ENCODE peak calls at places on chromosomes 11 and 22, in seven cellular contexts. F, G, M, I, Q, S and T are unnamed samples.

GRCh38 chr11:115518983-115519382 is 14.8 kb upstream of the CADM1 start:
- DNase-seq in Q (no peak), F (no peak), S (no peak), G (no peak), I (no peak), M (no peak), T (no peak)

GRCh38 chr11:65616575-65617001 is 1.0 kb downstream of the PCNX3 start:
- DNase-seq in Q (no peak), G (no peak), I (no peak), F (no peak), S (no peak), M (no peak), T (no peak)

GRCh38 chr22:35230839-35231584 is 26.3 kb upstream of the HMGXB4 start:
- DNase-seq in F (no peak), G (peak), Q (no peak), S (no peak), I (peak), M (no peak), T (no peak)

GRCh38 chr22:36583546-36583945 is 54.6 kb upstream of the EIF3D start:
- DNase-seq in S (no peak), M (no peak), G (no peak), F (no peak), Q (no peak), I (no peak), T (no peak)

GRCh38 chr11:14927146-14927545 is 35.1 kb upstream of the CYP2R1 start:
- DNase-seq in Q (no peak), G (no peak), F (peak), I (no peak), M (no peak), S (no peak), T (no peak)

GRCh38 chr22:37378642-37379058 is 48.6 kb downstream of the ELFN2 start:
- DNase-seq in Q (no peak), G (no peak), I (no peak), F (no peak), M (no peak), S (no peak), T (no peak)

GRCh38 chr11:69011624-69012091 is 1.4 kb downstream of the MRGPRF start:
- DNase-seq in F (no peak), Q (no peak), M (no peak), G (no peak), I (no peak), S (no peak), T (no peak)

GRCh38 chr11:65047581-65048422 is 6.8 kb downstream of the SAC3D1 start:
- DNase-seq in G (no peak), F (no peak), I (no peak), S (no peak), M (no peak), Q (no peak), T (peak)

GRCh38 chr11:75740681-75741080 is 23.0 kb downstream of the MOGAT2 start:
- DNase-seq in I (no peak), M (no peak), G (no peak), F (no peak), Q (no peak), S (no peak), T (no peak)

GRCh38 chr11:9092846-9093778 is 1.7 kb upstream of the SCUBE2 start:
- DNase-seq in F (no peak), G (no peak), M (no peak), S (no peak), Q (no peak), I (no peak), T (no peak)

GRCh38 chr22:49960967-49961600 is 512 bp downstream of the PIM3 start:
- DNase-seq in F (peak), I (no peak), G (no peak), S (peak), M (no peak), Q (no peak), T (peak)

GRCh38 chr22:33051960-33052839 is 6.0 kb downstream of the SYN3 start:
- DNase-seq in Q (peak), I (no peak), M (no peak), S (no peak), G (no peak), F (no peak), T (peak)

GRCh38 chr11:33842236-33842915 is 49.5 kb downstream of the LMO2 start:
- DNase-seq in M (no peak), I (no peak), G (no peak), F (no peak), S (no peak), Q (no peak), T (peak)

GRCh38 chr11:111913997-111914396 is 1.5 kb downstream of the HSPB2 start:
- DNase-seq in F (peak), Q (no peak), S (no peak), I (peak), G (no peak), M (no peak), T (no peak)

GRCh38 chr22:38239101-38239761 is 33.6 kb downstream of the TMEM184B start:
- DNase-seq in M (no peak), I (peak), Q (no peak), S (no peak), F (peak), G (no peak), T (no peak)

GRCh38 chr11:56176318-56176717 is at the start of gene OR5J2:
- DNase-seq in S (no peak), G (no peak), I (no peak), F (no peak), Q (no peak), M (no peak), T (no peak)

GRCh38 chr11:122308286-122308685 is 192.3 kb upstream of the BLID start:
- DNase-seq in Q (no peak), S (no peak), F (no peak), G (no peak), I (no peak), M (no peak), T (no peak)

GRCh38 chr11:123461164-123461563 is 31.1 kb downstream of the GRAMD1B start:
- DNase-seq in G (no peak), M (no peak), Q (no peak), I (no peak), F (no peak), S (no peak), T (no peak)

GRCh38 chr11:27934830-27935145 is 173.2 kb downstream of the KIF18A start:
- DNase-seq in Q (peak), I (peak), S (no peak), F (peak), G (no peak), M (no peak), T (no peak)

GRCh38 chr11:75369846-75370245 is 18.4 kb upstream of the ARRB1 start:
- DNase-seq in M (no peak), G (no peak), I (no peak), S (peak), Q (no peak), F (no peak), T (no peak)

GRCh38 chr11:27248430-27249207 is 114.4 kb downstream of the CCDC34 start:
- DNase-seq in F (peak), Q (peak), I (no peak), G (no peak), S (no peak), M (no peak), T (peak)

GRCh38 chr11:76596652-76597051 is 73.9 kb downstream of the LRRC32 start:
- DNase-seq in F (no peak), M (no peak), G (no peak), S (no peak), Q (no peak), I (no peak), T (no peak)

GRCh38 chr11:72769680-72770079 is 17.5 kb upstream of the ARAP1 start:
- DNase-seq in S (no peak), I (no peak), F (no peak), M (no peak), Q (no peak), G (no peak), T (no peak)

GRCh38 chr11:104614117-104614716 is 284.0 kb downstream of the CASP12 start:
- DNase-seq in G (no peak), S (no peak), Q (no peak), I (no peak), M (no peak), F (no peak), T (no peak)

GRCh38 chr11:1304376-1304775 is 5.1 kb downstream of the TOLLIP start:
- DNase-seq in Q (no peak), S (no peak), M (no peak), F (no peak), G (peak), I (peak), T (no peak)

GRCh38 chr11:28384418-28384817 is 276.2 kb downstream of the METTL15 start:
- DNase-seq in S (no peak), I (no peak), M (no peak), Q (no peak), F (peak), G (no peak), T (no peak)

GRCh38 chr11:3920148-3920852 is 64.8 kb downstream of the STIM1 start:
- DNase-seq in Q (no peak), F (peak), S (peak), M (no peak), G (no peak), I (no peak), T (no peak)

GRCh38 chr11:128525411-128526243 is 61.7 kb downstream of the ETS1 start:
- DNase-seq in G (no peak), F (peak), Q (no peak), I (no peak), M (no peak), S (no peak), T (peak)

GRCh38 chr11:61021661-61022212 is 50.3 kb downstream of the CD6 start:
- DNase-seq in I (no peak), M (no peak), Q (peak), G (no peak), S (no peak), F (no peak), T (peak)

GRCh38 chr11:132501356-132501755 is 1030.9 kb downstream of the OPCML start:
- DNase-seq in S (no peak), F (no peak), Q (no peak), I (no peak), G (no peak), M (no peak), T (no peak)

GRCh38 chr11:92453055-92453454 is 228.4 kb downstream of the FAT3 start:
- DNase-seq in G (no peak), F (peak), I (no peak), S (no peak), Q (no peak), M (no peak), T (no peak)

GRCh38 chr11:105553015-105553414 is 56.9 kb upstream of the GRIA4 start:
- DNase-seq in Q (peak), S (no peak), G (no peak), M (no peak), F (peak), I (no peak), T (no peak)

GRCh38 chr11:110428956-110429613 is 663 bp upstream of the FDX1 start:
- DNase-seq in S (no peak), I (no peak), M (no peak), G (no peak), Q (no peak), F (no peak), T (no peak)

GRCh38 chr11:76670475-76671235 is at the start of gene LRRC32:
- DNase-seq in G (peak), F (no peak), I (no peak), M (peak), S (peak), Q (peak), T (peak)

GRCh38 chr11:12838463-12839120 is 164.4 kb downstream of the TEAD1 start:
- DNase-seq in F (no peak), I (no peak), M (no peak), S (no peak), Q (no peak), G (no peak), T (no peak)

GRCh38 chr11:119361961-119362725 is 15.6 kb upstream of the MFRP start:
- DNase-seq in F (no peak), G (no peak), Q (no peak), I (no peak), S (no peak), M (no peak), T (no peak)

GRCh38 chr11:122837528-122838346 is 563 bp upstream of the CRTAM start:
- DNase-seq in S (no peak), F (no peak), Q (no peak), G (no peak), I (no peak), M (no peak), T (no peak)

GRCh38 chr11:130435671-130436070 is 7.3 kb upstream of the ADAMTS8 start:
- DNase-seq in F (peak), I (no peak), S (no peak), G (no peak), M (no peak), Q (no peak), T (no peak)